ENCODE peak calls at places on chromosomes 7 and 10, in six cellular contexts. N is GM12878, U is HL-60, J is K562, F is SK-N-SH, G is H1. H is an unnamed sample.

GRCh38 chr7:55964802-55965470 is 551 bp downstream of the NIPSNAP2 start:
- DNase-seq in J (peak; percentile 89), N (no peak), G (no peak), F (peak; percentile 93), U (peak; percentile 26), H (peak; percentile 72)

GRCh38 chr7:130135208-130136205 is 65.2 kb downstream of the KLHDC10 start:
- DNase-seq in F (no peak), U (no peak), G (no peak), N (no peak), J (peak; percentile 98), H (no peak)

GRCh38 chr7:81478664-81479063 is 291.2 kb downstream of the HGF start:
- DNase-seq in J (no peak), G (no peak), N (no peak), U (no peak), F (no peak), H (peak; percentile 77)

GRCh38 chr10:48926255-48926654 is 13.4 kb downstream of the LRRC18 start:
- DNase-seq in U (no peak), F (no peak), G (no peak), J (no peak), N (no peak), H (no peak)

GRCh38 chr10:787933-788651 is 98.6 kb upstream of the DIP2C start:
- DNase-seq in N (no peak), G (peak; percentile 43), J (no peak), F (peak; percentile 21), U (no peak), H (no peak)

GRCh38 chr10:92284112-92284704 is 6.7 kb downstream of the CPEB3 start:
- DNase-seq in J (no peak), G (no peak), U (no peak), N (no peak), F (no peak), H (no peak)

GRCh38 chr10:113854757-113855626 is 531 bp downstream of the NHLRC2 start:
- DNase-seq in N (no peak), G (peak; percentile 79), F (peak; percentile 83), J (peak; percentile 65), U (no peak), H (peak; percentile 23)

GRCh38 chr7:41819645-41820044 is 116.8 kb upstream of the INHBA start:
- DNase-seq in G (no peak), U (no peak), N (no peak), J (no peak), F (no peak), H (no peak)

GRCh38 chr7:22447759-22448158 is 52.2 kb downstream of the STEAP1B start:
- DNase-seq in F (no peak), G (no peak), J (no peak), U (no peak), N (peak; percentile 88), H (no peak)

GRCh38 chr7:44445986-44446671 is 44.3 kb downstream of the NUDCD3 start:
- DNase-seq in J (no peak), F (no peak), U (no peak), N (no peak), G (no peak), H (no peak)

GRCh38 chr10:25294032-25294926 is 119.5 kb downstream of the GPR158 start:
- DNase-seq in G (no peak), U (no peak), J (no peak), F (no peak), N (no peak), H (peak; percentile 3)

GRCh38 chr10:100598166-100598565 is 62.4 kb downstream of the HIF1AN start:
- DNase-seq in F (no peak), N (no peak), U (no peak), J (no peak), G (no peak), H (no peak)

GRCh38 chr7:55250313-55250712 is 114.8 kb upstream of the LANCL2 start:
- DNase-seq in N (no peak), J (no peak), F (peak; percentile 66), U (no peak), G (peak; percentile 76), H (peak; percentile 47)

GRCh38 chr7:115731796-115732471 is 298.6 kb downstream of the TFEC start:
- DNase-seq in G (no peak), N (no peak), J (no peak), F (no peak), U (no peak), H (no peak)

GRCh38 chr10:6074489-6075301 is 12.5 kb upstream of the IL2RA start:
- DNase-seq in F (peak; percentile 17), G (no peak), N (no peak), U (no peak), J (no peak), H (no peak)
- TF ChIP-seq GABPA in F (no peak), G (no peak), N (no peak), U (no peak), J (no peak), H (no peak)

GRCh38 chr7:1566687-1567081 is 3.1 kb downstream of the PSMG3 start:
- DNase-seq in F (no peak), J (no peak), N (no peak), U (no peak), G (no peak), H (no peak)
- TF ChIP-seq GABPA in F (no peak), J (no peak), N (no peak), U (no peak), G (no peak), H (no peak)

GRCh38 chr10:16649757-16650156 is 128.1 kb upstream of the C1QL3 start:
- DNase-seq in U (no peak), G (no peak), J (no peak), F (no peak), N (no peak), H (no peak)
- TF ChIP-seq GABPA in U (no peak), G (no peak), J (no peak), F (no peak), N (no peak), H (no peak)

DNA sequence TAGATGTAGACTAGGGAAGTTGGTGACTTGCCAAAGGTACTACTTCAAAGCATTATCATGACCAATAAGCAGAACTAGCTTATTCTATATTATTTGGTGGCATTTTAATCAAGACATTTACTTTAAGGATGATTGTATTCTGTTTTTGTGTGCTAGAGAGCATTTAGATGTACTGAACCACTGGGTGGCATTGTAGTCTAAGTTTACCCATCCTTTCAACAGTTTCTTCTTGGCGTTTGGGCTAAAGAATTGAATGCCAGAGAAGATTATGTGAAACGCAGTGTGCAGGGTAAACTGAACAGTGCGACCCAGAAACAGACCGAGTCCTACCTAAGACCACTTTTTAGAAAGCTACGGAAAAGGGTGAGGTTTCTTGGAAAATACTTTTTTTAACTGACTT is 26.8 kb downstream of the PRPF18 start:
- DNase-seq in G (no peak), F (peak; percentile 15), N (no peak), J (no peak), U (no peak), H (no peak)
- TF ChIP-seq GABPA in G (no peak), F (no peak), N (no peak), J (no peak), U (no peak), H (no peak)

DNA sequence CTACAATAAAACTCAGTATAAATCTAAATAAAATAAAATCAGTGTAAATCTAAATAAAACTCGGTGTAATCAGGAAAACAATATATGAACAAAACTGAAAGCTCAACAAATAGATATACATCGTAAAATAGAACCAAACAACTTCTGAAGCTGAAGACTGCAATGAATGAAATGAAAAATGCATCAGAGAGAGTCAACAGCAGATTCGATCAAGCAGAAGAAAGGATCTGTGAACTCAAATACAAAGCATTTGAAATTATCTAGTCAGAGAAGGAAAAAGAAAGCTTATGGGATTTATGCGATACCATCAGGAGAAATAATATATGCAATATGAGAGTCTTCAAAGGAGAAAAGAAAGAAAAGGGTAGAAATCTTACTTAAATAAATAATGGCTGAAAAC is 255.0 kb downstream of the BICC1 start:
- DNase-seq in U (no peak), F (no peak), N (no peak), G (no peak), J (no peak), H (no peak)
- TF ChIP-seq GABPA in U (no peak), F (no peak), N (no peak), G (no peak), J (no peak), H (no peak)

DNA sequence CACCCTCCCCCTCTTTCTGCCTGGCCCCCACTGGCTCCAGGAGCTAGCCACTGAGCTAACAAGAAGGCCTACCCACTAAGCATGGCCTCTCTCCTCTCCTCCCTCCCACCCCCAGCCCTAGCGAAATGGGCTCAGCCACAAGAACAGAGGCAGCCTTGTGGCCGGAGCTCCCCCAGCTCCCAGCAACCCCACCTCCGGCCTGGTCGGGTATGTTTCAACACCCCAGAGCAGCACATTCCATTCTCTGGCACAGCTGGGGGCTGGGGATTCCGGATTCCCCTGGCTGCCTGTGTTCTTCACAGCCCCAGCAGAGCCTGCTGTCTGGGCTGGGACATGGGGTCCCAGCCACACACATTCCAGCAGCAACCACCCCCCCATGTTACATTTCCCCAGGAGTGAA is 9.0 kb downstream of the SFRP5 start:
- DNase-seq in J (no peak), G (peak; percentile 71), F (no peak), N (no peak), U (no peak), H (peak; percentile 81)
- TF ChIP-seq GABPA in J (no peak), G (no peak), F (no peak), N (no peak), U (no peak), H (no peak)

H was measured in HepG2.